ENCODE peak calls at places on chromosomes 11 and 22, in four cellular contexts. Z, L, Q and X are unnamed samples.

GRCh38 chr11:2798951-2799761 is 86.4 kb downstream of the CDKN1C start:
- DNase-seq in Q (no peak), Z (peak), L (peak), X (no peak)

GRCh38 chr11:76631566-76632308 is 38.8 kb downstream of the LRRC32 start:
- DNase-seq in L (no peak), Z (no peak), Q (no peak), X (no peak)

GRCh38 chr11:12232819-12233601 is 122.6 kb downstream of the MICAL2 start:
- DNase-seq in Q (peak), L (no peak), Z (no peak), X (no peak)

GRCh38 chr11:71435278-71435951 is 12.8 kb downstream of the DHCR7 start:
- DNase-seq in Z (no peak), L (no peak), Q (no peak), X (no peak)

GRCh38 chr11:76259299-76259908 is 53.1 kb upstream of the WNT11 start:
- DNase-seq in Z (no peak), L (no peak), Q (no peak), X (no peak)

GRCh38 chr22:27534720-27535125 is 266.8 kb downstream of the MN1 start:
- DNase-seq in L (peak), Z (no peak), Q (no peak), X (no peak)

GRCh38 chr11:45108070-45109064 is 38.1 kb upstream of the PRDM11 start:
- DNase-seq in Q (no peak), Z (no peak), L (no peak), X (no peak)

GRCh38 chr11:81989093-81989492 is 744.6 kb downstream of the FAM181B start:
- DNase-seq in L (no peak), Z (no peak), Q (no peak), X (no peak)

GRCh38 chr11:10581481-10582019 is 13.1 kb upstream of the LYVE1 start:
- DNase-seq in Z (no peak), L (peak), Q (no peak), X (no peak)

GRCh38 chr11:20873054-20873453 is 203.7 kb downstream of the NELL1 start:
- DNase-seq in L (no peak), Q (no peak), Z (no peak), X (no peak)

GRCh38 chr11:43021466-43021865 is 290.3 kb upstream of the API5 start:
- DNase-seq in Z (no peak), L (no peak), Q (no peak), X (no peak)

GRCh38 chr11:61701298-61701993 is 21.3 kb downstream of the DAGLA start:
- DNase-seq in L (no peak), Q (peak), Z (no peak), X (no peak)

GRCh38 chr22:36999463-36999862 is 19.8 kb downstream of the TST start:
- DNase-seq in Q (peak), L (no peak), Z (no peak), X (no peak)

GRCh38 chr11:43547411-43547718 is 133.2 kb upstream of the HSD17B12 start:
- DNase-seq in L (no peak), Q (no peak), Z (peak), X (no peak)

GRCh38 chr11:35419713-35420333 is 465 bp upstream of the SLC1A2 start:
- DNase-seq in Z (no peak), Q (no peak), L (no peak), X (no peak)

GRCh38 chr11:44638032-44638431 is 72.6 kb downstream of the CD82 start:
- DNase-seq in L (peak), Q (no peak), Z (peak), X (no peak)

GRCh38 chr11:2779981-2780849 is 80.4 kb upstream of the KCNQ1OT1 start:
- DNase-seq in Z (peak), Q (no peak), L (peak), X (peak)

GRCh38 chr11:3626250-3626960 is 15.4 kb downstream of the ART5 start:
- DNase-seq in Q (no peak), L (peak), Z (no peak), X (no peak)

GRCh38 chr22:20239063-20239950 is 28.8 kb downstream of the RTN4R start:
- DNase-seq in Z (no peak), Q (no peak), L (peak), X (no peak)

GRCh38 chr11:85651118-85651517 is 3.4 kb downstream of the TMEM126A start:
- DNase-seq in L (no peak), Q (no peak), Z (no peak), X (no peak)

GRCh38 chr11:44474702-44475101 is 90.8 kb upstream of the CD82 start:
- DNase-seq in L (no peak), Q (no peak), Z (no peak), X (no peak)

DNA sequence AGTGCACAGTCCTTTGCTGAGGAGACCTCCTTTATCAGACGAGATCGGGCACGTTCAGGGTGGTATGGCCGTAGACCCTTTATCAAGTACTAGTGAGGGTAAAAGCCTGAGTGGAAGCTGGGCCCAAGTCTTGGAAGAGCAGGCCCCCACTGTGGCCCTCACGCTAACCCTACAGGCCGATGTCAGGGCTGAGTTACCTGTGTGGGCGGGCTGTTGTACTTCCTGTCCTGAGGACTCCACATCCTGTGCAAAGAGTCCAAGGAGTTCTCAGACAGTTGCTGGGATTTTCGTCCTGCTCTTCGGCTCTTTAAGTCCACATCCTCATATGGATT is 34.9 kb downstream of the RPL27A start:
- DNase-seq in L (no peak), Q (no peak), Z (no peak), X (no peak)
- TF ChIP-seq POLR2AphosphoS5 in L (no peak), Q (no peak), Z (no peak), X (no peak)

GRCh38 chr22:24247564-24248344 is 2.9 kb upstream of the GGT5 start:
- DNase-seq in Z (peak), Q (peak), L (peak), X (peak)
- TF ChIP-seq POLR2AphosphoS5 in Z (peak), Q (no peak), L (peak), X (no peak)

DNA sequence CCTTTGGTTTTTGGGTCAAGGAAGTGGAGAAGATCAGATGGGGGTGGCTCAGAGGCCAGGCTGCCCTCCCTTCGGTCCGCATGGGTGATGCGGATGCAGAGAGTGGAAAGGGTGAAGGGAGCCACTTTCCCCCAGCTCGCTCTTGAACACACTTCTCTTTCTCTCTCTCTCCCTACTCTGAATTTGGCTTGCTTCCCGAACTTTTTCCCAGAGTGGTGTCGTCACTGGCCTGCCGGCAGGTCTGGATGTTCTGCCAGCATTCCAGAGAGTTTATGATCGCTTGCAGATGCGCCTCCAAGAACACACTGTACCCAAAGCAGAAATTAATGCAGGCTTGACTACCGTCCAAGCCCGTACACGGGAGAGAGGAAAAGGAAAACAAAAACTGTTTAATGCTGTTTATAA is 103.2 kb downstream of the ZBTB16 start:
- DNase-seq in L (no peak), Q (no peak), Z (peak), X (no peak)
- TF ChIP-seq POLR2AphosphoS5 in L (peak), Q (no peak), Z (peak), X (no peak)

GRCh38 chr11:65575568-65576231 is at the start of gene EHBP1L1:
- DNase-seq in Z (peak), L (peak), Q (no peak), X (peak)
- TF ChIP-seq POLR2AphosphoS5 in Z (peak), L (peak), Q (peak), X (peak)

GRCh38 chr11:114653148-114653547 is 25.2 kb upstream of the NXPE2 start:
- DNase-seq in L (no peak), Z (no peak), Q (no peak), X (no peak)
- TF ChIP-seq POLR2AphosphoS5 in L (no peak), Z (no peak), Q (no peak), X (no peak)

GRCh38 chr11:67366546-67366945 is 6.9 kb downstream of the CLCF1 start:
- DNase-seq in Z (no peak), L (no peak), Q (no peak), X (no peak)
- TF ChIP-seq POLR2AphosphoS5 in Z (no peak), L (no peak), Q (no peak), X (no peak)

GRCh38 chr11:46695345-46696211 is 4.8 kb downstream of the ARHGAP1 start:
- DNase-seq in Q (no peak), Z (no peak), L (no peak), X (no peak)

GRCh38 chr11:46692450-46692849 is 8.0 kb downstream of the ARHGAP1 start:
- DNase-seq in Q (no peak), L (no peak), Z (no peak), X (no peak)

GRCh38 chr11:46694607-46695006 is 5.8 kb downstream of the ARHGAP1 start:
- DNase-seq in Q (no peak), L (no peak), Z (no peak), X (no peak)

GRCh38 chr11:46694095-46694494 is 6.3 kb downstream of the ARHGAP1 start:
- DNase-seq in Z (no peak), L (no peak), Q (no peak), X (no peak)

DNA sequence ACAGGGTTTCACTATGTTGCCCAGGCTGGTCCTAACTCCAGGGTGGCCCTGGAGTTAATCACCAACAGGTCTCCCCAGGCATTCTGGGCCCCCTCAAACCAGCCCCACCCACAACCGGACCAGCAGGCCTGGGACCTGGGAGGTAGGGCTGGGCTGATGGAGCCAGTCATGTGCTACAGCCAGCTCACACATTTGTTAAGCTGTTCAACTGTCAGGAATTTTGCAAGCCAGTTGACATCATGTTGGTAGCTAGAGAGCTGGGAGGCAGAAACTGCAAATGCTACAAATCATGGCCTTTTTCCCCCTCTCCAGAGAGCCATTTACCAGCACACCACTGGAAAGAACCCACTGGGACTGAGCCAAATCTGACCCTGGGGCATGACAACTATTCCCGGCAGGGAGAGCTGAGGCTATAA is 6.8 kb downstream of the ARHGAP1 start:
- DNase-seq in Z (no peak), L (no peak), Q (no peak), X (no peak)
- TF ChIP-seq POLR2AphosphoS5 in Z (no peak), L (peak), Q (no peak), X (no peak)